ENCODE peak calls at places on chromosomes 2 and 18, in six cellular contexts. X is GM23338, T is suprapubic skin, W is GM12878, J is SK-N-SH, A is K562. O is an unnamed sample.
A peak's percentile ranks its signal among the peaks of the same experiment; 100 is the strongest.

GRCh38 chr18:48022531-48023330 is 92.3 kb upstream of the SMAD2 start:
- DNase-seq in A (peak; percentile 53), X (peak; percentile 91), T (peak; percentile 69), J (peak; percentile 58), W (peak; percentile 12), O (no peak)

GRCh38 chr2:113228991-113229716 is 49.6 kb downstream of the PAX8 start:
- DNase-seq in X (peak; percentile 24), A (no peak), T (no peak), J (no peak), W (no peak), O (no peak)

GRCh38 chr2:45010706-45011036 is 1.4 kb upstream of the SIX2 start:
- DNase-seq in W (no peak), T (no peak), A (no peak), J (no peak), X (no peak), O (no peak)

GRCh38 chr18:77984178-77984577 is 734.5 kb downstream of the GALR1 start:
- DNase-seq in W (no peak), A (no peak), X (no peak), T (no peak), J (no peak), O (no peak)

GRCh38 chr18:60146220-60146960 is 226.2 kb downstream of the MC4R start:
- DNase-seq in A (peak; percentile 6), J (no peak), W (no peak), T (no peak), X (no peak), O (no peak)

GRCh38 chr18:55351980-55352714 is 235.8 kb downstream of the TCF4 start:
- DNase-seq in W (no peak), X (peak; percentile 79), A (no peak), J (no peak), T (no peak), O (no peak)

GRCh38 chr18:45399643-45400042 is 215.6 kb upstream of the SLC14A2 start:
- DNase-seq in X (no peak), W (no peak), T (no peak), A (no peak), J (no peak), O (no peak)

GRCh38 chr2:201768918-201769317 is 11.8 kb downstream of the ALS2 start:
- DNase-seq in T (no peak), W (no peak), J (no peak), A (no peak), X (no peak), O (no peak)

GRCh38 chr18:13159579-13159978 is 59.0 kb upstream of the LDLRAD4 start:
- DNase-seq in W (no peak), A (peak; percentile 68), T (no peak), X (peak; percentile 91), J (peak; percentile 73), O (no peak)

GRCh38 chr2:100674671-100675070 is 111.9 kb downstream of the PDCL3 start:
- DNase-seq in X (no peak), T (no peak), W (no peak), J (no peak), A (no peak), O (no peak)

GRCh38 chr2:143581134-143581533 is 451.9 kb downstream of the ARHGAP15 start:
- DNase-seq in J (no peak), A (no peak), X (no peak), W (no peak), T (no peak), O (no peak)

GRCh38 chr18:73728657-73729056 is 419.0 kb downstream of the FBXO15 start:
- DNase-seq in J (no peak), X (no peak), T (no peak), A (no peak), W (no peak), O (no peak)
- H3K4me3 ChIP-seq in J (no peak overlapping the region), X (no peak overlapping the region), T (no peak overlapping the region), A (no peak overlapping the region), W (no peak overlapping the region), O (no peak overlapping the region)

DNA sequence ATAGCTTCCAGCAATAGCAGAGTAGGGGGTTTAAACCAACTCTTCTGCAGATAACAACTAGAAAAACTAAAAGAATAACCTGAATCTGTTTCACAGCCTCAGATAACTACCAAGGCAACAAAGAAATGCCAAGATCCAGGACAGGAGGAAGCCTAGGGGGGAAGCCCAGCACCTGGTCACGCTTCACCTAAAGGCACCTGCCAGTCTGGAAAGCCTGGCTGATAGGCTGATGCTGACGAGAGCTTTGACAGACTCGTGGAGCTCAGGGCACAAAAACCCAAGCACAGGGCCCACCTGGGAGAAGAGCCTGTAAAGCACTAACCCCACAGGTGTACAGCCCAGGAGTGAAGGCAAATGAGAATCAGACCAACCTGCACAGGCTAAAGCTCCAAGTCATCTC is 22.6 kb downstream of the EIPR1 start:
- DNase-seq in W (no peak), X (no peak), A (no peak), T (no peak), J (no peak), O (no peak)
- H3K27ac ChIP-seq in W (no peak overlapping the region), X (no peak overlapping the region), A (no peak overlapping the region), T (no peak overlapping the region), J (no peak overlapping the region), O (no peak overlapping the region)

GRCh38 chr2:68750592-68751396 is 16.2 kb downstream of the ARHGAP25 start:
- DNase-seq in W (no peak), A (no peak), X (no peak), J (no peak), T (no peak), O (no peak)

GRCh38 chr2:68753318-68753717 is 18.7 kb downstream of the ARHGAP25 start:
- DNase-seq in X (no peak), A (no peak), T (no peak), J (no peak), W (no peak), O (no peak)

GRCh38 chr2:68749345-68749744 is 14.7 kb downstream of the ARHGAP25 start:
- DNase-seq in A (no peak), T (no peak), X (no peak), J (no peak), W (no peak), O (no peak)

GRCh38 chr2:68755071-68755470 is 20.5 kb downstream of the ARHGAP25 start:
- DNase-seq in X (no peak), A (no peak), T (no peak), J (no peak), W (no peak), O (no peak)

DNA sequence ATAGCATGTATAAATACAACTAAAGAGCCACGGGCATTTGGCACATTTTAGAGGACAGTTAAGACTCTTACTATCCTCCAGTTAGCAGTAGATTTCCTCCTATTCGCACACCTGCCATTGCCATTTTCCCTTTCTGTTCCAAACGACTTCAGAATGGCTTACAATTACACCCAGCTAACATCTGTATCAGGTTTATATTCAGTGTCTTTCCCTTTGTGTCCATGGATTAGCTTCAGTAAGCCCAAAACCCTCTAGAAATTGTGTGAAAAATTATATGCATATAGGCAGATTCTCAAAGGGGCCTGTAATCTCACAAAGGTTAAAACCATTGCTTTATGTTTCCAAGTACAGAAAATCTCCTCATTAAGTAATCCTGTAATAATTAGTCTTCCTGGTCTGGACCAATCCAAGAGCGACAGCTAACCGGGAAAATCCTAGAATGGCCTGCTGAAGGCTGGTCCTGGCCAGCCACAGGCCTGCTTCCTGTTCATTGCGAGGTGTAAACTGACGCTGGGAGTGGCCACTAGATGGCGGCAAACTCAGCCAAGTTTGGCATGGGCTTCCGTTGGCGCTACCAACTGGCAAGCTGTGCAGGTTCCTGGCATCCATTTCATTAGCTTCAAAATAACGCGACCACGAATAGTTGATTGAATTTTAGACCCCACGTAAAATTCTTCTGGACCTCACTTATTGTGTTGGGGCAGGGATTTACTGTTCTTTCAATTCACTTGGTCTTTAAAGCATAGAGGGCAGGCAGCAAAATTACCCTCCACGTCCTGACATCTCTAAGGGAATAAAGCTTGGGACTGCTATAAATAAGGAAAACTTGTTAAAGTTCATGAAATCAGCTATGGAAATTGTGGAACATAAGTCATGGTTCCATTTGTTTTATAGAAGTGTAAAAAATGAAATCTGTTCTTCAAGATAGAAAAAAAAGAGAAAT is 17.1 kb downstream of the ARHGAP25 start:
- DNase-seq in X (peak; percentile 95), W (no peak), J (peak; percentile 83), T (peak; percentile 96), A (peak; percentile 77), O (peak; percentile 89)
- TF ChIP-seq POLR2AphosphoS5 in X (no peak), W (no peak), J (no peak), T (no peak), A (no peak), O (peak; percentile 83)

DNA sequence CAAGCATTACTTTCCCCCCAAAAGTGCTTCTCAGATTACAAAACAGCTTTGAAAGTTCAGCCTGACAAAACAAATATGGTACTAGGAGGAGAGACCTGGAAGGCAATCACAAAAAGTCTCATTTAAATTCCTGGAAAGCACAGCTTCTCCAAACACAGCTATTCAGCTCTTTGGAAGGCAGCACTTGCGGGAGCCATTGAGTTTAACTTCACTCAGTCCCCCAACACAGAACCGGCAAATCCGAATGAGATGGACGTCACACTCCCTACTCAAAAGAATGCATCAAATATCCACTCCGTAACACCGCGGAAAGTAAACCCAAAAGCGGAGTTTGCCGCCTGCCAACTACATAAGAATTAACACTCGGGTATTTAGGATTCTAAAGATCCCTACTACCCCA is 641 bp downstream of the ST6GAL2 start:
- DNase-seq in T (no peak), W (no peak), X (peak; percentile 66), A (no peak), J (peak; percentile 33), O (no peak)
- H3K4me3 ChIP-seq in T (peak overlapping the region; percentile 51), W (no peak overlapping the region), X (peak overlapping the region; percentile 63), A (no peak overlapping the region), J (peak overlapping the region; percentile 74), O (no peak overlapping the region)

GRCh38 chr18:8800041-8800441 is 94.7 kb downstream of the MTCL1 start:
- DNase-seq in T (no peak), J (no peak), X (peak; percentile 20), A (no peak), W (no peak), O (no peak)
- H3K27ac ChIP-seq in T (peak overlapping the region; percentile 1), J (peak overlapping the region; percentile 88), X (peak overlapping the region; percentile 84), A (no peak overlapping the region), W (no peak overlapping the region), O (no peak overlapping the region)

DNA sequence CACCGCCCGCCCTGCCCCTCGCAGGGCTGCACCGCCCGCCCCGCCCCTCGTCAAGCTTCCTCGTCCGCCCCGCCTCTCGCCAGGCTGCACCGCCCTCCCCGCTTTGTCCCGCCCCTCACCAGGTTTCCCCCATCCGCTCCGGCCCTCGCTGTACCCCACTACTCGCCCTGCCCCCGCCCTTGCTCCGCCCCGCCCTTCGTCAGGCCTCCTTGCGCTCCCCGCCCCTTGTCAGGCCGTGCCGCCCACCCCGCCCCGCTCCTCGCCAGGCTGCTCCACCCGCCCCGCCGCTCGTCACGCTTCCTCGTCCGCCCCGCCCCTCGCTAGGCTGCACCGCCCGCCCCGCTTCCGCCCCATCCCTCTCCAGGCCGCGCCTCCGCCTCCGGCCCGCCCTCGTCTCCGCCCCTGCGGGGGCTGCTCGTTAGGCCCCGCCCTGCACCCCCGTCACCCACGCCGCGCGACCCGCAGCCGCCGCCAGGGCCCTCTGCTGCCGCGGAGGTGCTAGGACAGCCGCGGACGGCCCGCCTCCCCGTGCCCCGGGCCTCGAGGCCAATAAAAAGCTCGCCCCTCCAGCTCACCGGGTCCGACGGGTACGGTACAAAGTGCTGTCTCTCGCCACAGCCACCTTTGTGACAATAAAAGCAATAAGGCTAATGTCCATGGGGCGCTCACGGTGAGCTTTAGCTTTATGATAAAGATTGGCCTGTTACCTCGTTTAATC is 574 bp upstream of the DNPEP start:
- DNase-seq in W (peak; percentile 83), J (peak; percentile 99), X (peak; percentile 96), A (peak; percentile 94), T (peak; percentile 99), O (peak; percentile 96)
- TF ChIP-seq POLR2AphosphoS5 in W (no peak), J (peak; percentile 16), X (peak; percentile 48), A (no peak), T (no peak), O (peak; percentile 36)